ENCODE peak calls at places on chromosomes 4 and X, in six cellular contexts. S is A549, B is H54, K is sigmoid colon, T is IMR-90, J is GM12878. O is an unnamed sample.

GRCh38 chr4:168558587-168558986 is 61.7 kb downstream of the PALLD start:
- DNase-seq in K (no peak), B (no peak), S (no peak), J (no peak), T (peak; percentile 60), O (no peak)

GRCh38 chr4:30538794-30539193 is 181.4 kb upstream of the PCDH7 start:
- DNase-seq in J (no peak), K (no peak), B (no peak), T (no peak), S (no peak), O (no peak)

GRCh38 chr4:61405307-61405706 is 205.2 kb downstream of the ADGRL3 start:
- DNase-seq in S (no peak), J (no peak), B (no peak), T (no peak), K (no peak), O (no peak)

GRCh38 chrX:117093319-117093718 is 630.5 kb upstream of the CT83 start:
- DNase-seq in B (no peak), S (no peak), J (no peak), K (no peak), T (no peak), O (no peak)

GRCh38 chrX:40449396-40449795 is 131.4 kb upstream of the ATP6AP2 start:
- DNase-seq in S (no peak), K (no peak), B (no peak), T (no peak), J (no peak), O (no peak)

GRCh38 chr4:2248044-2248780 is 6.3 kb upstream of the HAUS3 start:
- DNase-seq in B (peak; percentile 0), J (no peak), T (no peak), S (no peak), K (no peak), O (peak; percentile 66)

GRCh38 chrX:132775230-132775823 is 183.1 kb downstream of the HS6ST2 start:
- DNase-seq in T (no peak), B (no peak), J (no peak), S (no peak), K (no peak), O (no peak)

GRCh38 chrX:103878466-103879151 is 46.6 kb upstream of the RAB9B start:
- DNase-seq in J (no peak), T (peak; percentile 68), K (no peak), S (no peak), B (peak; percentile 23), O (no peak)

GRCh38 chrX:68429216-68429615 is 4.1 kb downstream of the OPHN1 start:
- DNase-seq in J (no peak), S (no peak), T (no peak), K (no peak), B (no peak), O (no peak)

GRCh38 chrX:18649498-18649951 is 22.4 kb downstream of the RS1 start:
- DNase-seq in S (no peak), B (no peak), T (no peak), J (no peak), K (no peak), O (no peak)

GRCh38 chrX:76148753-76149152 is 24.1 kb upstream of the PBDC1 start:
- DNase-seq in K (peak; percentile 74), T (peak; percentile 33), J (peak; percentile 45), S (no peak), B (no peak), O (no peak)

GRCh38 chrX:3527811-3528210 is 181.4 kb upstream of the MXRA5 start:
- DNase-seq in J (no peak), S (no peak), K (no peak), T (no peak), B (no peak), O (no peak)

GRCh38 chrX:68761086-68761485 is 67.7 kb upstream of the EFNB1 start:
- DNase-seq in K (no peak), S (no peak), T (no peak), B (no peak), J (no peak), O (no peak)

GRCh38 chrX:38109042-38109904 is 102.9 kb downstream of the SYTL5 start:
- DNase-seq in K (no peak), J (no peak), T (no peak), S (no peak), B (no peak), O (no peak)

GRCh38 chrX:38839944-38840343 is 38.7 kb downstream of the MID1IP1 start:
- DNase-seq in T (no peak), S (no peak), B (no peak), K (no peak), J (no peak), O (no peak)

GRCh38 chr4:107989537-107990386 is at the start of gene HADH:
- DNase-seq in S (peak; percentile 83), K (peak; percentile 97), T (peak; percentile 88), J (peak; percentile 64), B (peak; percentile 76), O (peak; percentile 98)

GRCh38 chr4:181416966-181417365 is 826.2 kb upstream of the TENM3 start:
- DNase-seq in K (no peak), S (no peak), B (no peak), T (no peak), J (no peak), O (no peak)

GRCh38 chr4:97367878-97368277 is 775.4 kb downstream of the STPG2 start:
- DNase-seq in J (no peak), B (no peak), K (no peak), T (no peak), S (no peak), O (no peak)

GRCh38 chrX:84729809-84730208 is 227.6 kb upstream of the HDX start:
- DNase-seq in B (peak; percentile 1), K (peak; percentile 63), S (peak; percentile 5), J (peak; percentile 5), T (peak; percentile 31), O (no peak)

GRCh38 chr4:4720671-4721070 is 138.8 kb upstream of the MSX1 start:
- DNase-seq in S (no peak), B (no peak), K (no peak), T (no peak), J (no peak), O (no peak)

GRCh38 chr4:39514888-39515401 is 12.3 kb downstream of the UGDH start:
- DNase-seq in J (no peak), B (no peak), K (no peak), T (peak; percentile 66), S (peak; percentile 57), O (no peak)

GRCh38 chrX:47311857-47312774 is 58.3 kb upstream of the ZNF157 start:
- DNase-seq in K (peak; percentile 69), T (peak; percentile 63), B (peak; percentile 5), S (peak; percentile 30), J (no peak), O (no peak)

GRCh38 chr4:86934147-86934771 is 552 bp upstream of the AFF1 start:
- DNase-seq in S (no peak), K (no peak), J (no peak), T (no peak), B (no peak), O (no peak)

GRCh38 chrX:20397587-20397986 is 130.9 kb upstream of the RPS6KA3 start:
- DNase-seq in B (no peak), T (no peak), K (no peak), J (no peak), S (no peak), O (no peak)

GRCh38 chr4:113701156-113701555 is 60.4 kb downstream of the CAMK2D start:
- DNase-seq in B (no peak), J (no peak), T (no peak), S (no peak), K (no peak), O (no peak)

GRCh38 chrX:149825424-149825823 is 43.7 kb downstream of the MAGEA9 start:
- DNase-seq in S (no peak), K (no peak), T (no peak), J (no peak), B (no peak), O (no peak)

GRCh38 chrX:69222103-69223090 is 57.1 kb upstream of the PJA1 start:
- DNase-seq in B (peak; percentile 54), J (no peak), S (peak; percentile 79), T (peak; percentile 53), K (peak; percentile 83), O (peak; percentile 92)

GRCh38 chrX:124239911-124240310 is 92.5 kb upstream of the TEX13D start:
- DNase-seq in J (peak; percentile 42), B (no peak), S (no peak), T (no peak), K (no peak), O (no peak)

GRCh38 chr4:113316879-113317278 is 267.4 kb downstream of the ANK2 start:
- DNase-seq in T (no peak), S (no peak), K (no peak), J (peak; percentile 75), B (no peak), O (no peak)

GRCh38 chr4:120088507-120088906 is 21.9 kb upstream of the MAD2L1 start:
- DNase-seq in K (no peak), S (no peak), B (no peak), J (no peak), T (no peak), O (no peak)

GRCh38 chrX:25003066-25003849 is 12.5 kb downstream of the ARX start:
- DNase-seq in B (no peak), J (no peak), T (no peak), K (no peak), S (no peak), O (no peak)
- TF ChIP-seq POLR2A in B (no peak), J (no peak), T (no peak), K (no peak), S (no peak), O (no peak)

DNA sequence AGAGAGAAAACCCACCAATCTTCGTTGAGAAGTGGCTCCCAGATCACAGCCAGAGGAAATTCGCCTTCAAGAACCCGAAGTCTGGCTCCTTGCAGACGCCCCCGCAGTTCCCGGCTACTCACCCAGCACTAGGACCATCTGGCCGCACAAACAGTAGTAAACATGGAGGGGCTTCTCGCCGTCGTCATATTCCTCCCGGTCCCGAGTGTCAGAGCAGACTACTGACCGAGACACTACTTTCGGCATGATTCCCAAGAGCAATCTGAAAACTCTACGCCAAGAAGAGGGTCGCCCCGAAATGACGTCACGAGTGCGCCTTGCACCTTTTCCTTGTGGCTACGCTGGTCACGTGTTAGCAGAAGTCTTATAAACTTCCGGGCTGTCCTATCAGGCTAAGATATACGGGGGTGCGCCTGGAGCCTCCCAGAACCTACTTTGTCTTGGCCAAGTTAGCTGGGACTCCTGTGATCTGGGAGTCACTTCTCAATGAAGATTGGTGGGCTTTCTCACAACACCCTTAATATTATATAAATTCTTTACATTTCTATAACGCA is at the start of gene STEEP1:
- DNase-seq in J (peak; percentile 71), K (peak; percentile 95), B (peak; percentile 78), T (peak; percentile 92), S (peak; percentile 89), O (peak; percentile 95)
- TF ChIP-seq POLR2A in J (peak; percentile 61), K (no peak), B (peak; percentile 41), T (peak; percentile 46), S (peak; percentile 51), O (no peak)

GRCh38 chr4:75939890-75940691 is 722 bp downstream of the NAAA start:
- DNase-seq in S (peak; percentile 84), T (peak; percentile 32), K (peak; percentile 84), J (no peak), B (peak; percentile 76), O (peak; percentile 95)

GRCh38 chr4:75935628-75936027 is 5.2 kb downstream of the NAAA start:
- DNase-seq in K (no peak), T (no peak), B (no peak), J (no peak), S (no peak), O (no peak)

GRCh38 chr4:75940692-75941253 is at the start of gene NAAA:
- DNase-seq in J (no peak), B (peak; percentile 38), K (peak; percentile 92), T (peak; percentile 65), S (peak; percentile 66), O (no peak)
- TF ChIP-seq POLR2A in J (peak; percentile 60), B (peak; percentile 43), K (no peak), T (no peak), S (peak; percentile 55), O (no peak)

GRCh38 chrX:8731579-8732395 is at the start of gene ANOS1:
- DNase-seq in B (peak; percentile 13), J (no peak), T (no peak), K (peak; percentile 64), S (no peak), O (no peak)
- TF ChIP-seq POLR2A in B (peak; percentile 39), J (no peak), T (no peak), K (no peak), S (no peak), O (no peak)